ENCODE peak calls at places on chromosomes 12 and 14, in seven cellular contexts. One of them, this sample, is unnamed.

GRCh38 chr12:42145197-42145549 is 499 bp upstream of the GXYLT1 start:
- DNase-seq in CD8-positive, alpha-beta T cell: no peak
- DNase-seq in AG04450: no peak
- DNase-seq in dorsolateral prefrontal cortex: no peak
- DNase-seq in glutamatergic neuron: no peak
- DNase-seq in mammary epithelial cell: no peak
- DNase-seq in Calu3: no peak
- DNase-seq in this sample: no peak

GRCh38 chr12:27013606-27014084 is 539 bp downstream of the TM7SF3 start:
- DNase-seq in CD8-positive, alpha-beta T cell: no peak
- DNase-seq in AG04450: no peak
- DNase-seq in dorsolateral prefrontal cortex: no peak
- DNase-seq in glutamatergic neuron: no peak
- DNase-seq in mammary epithelial cell: peak; percentile 30
- DNase-seq in Calu3: peak; percentile 7
- DNase-seq in this sample: no peak

GRCh38 chr12:121600702-121601336 is 20.0 kb upstream of the KDM2B start:
- DNase-seq in CD8-positive, alpha-beta T cell: no peak
- DNase-seq in AG04450: no peak
- DNase-seq in dorsolateral prefrontal cortex: no peak
- DNase-seq in glutamatergic neuron: no peak
- DNase-seq in mammary epithelial cell: no peak
- DNase-seq in Calu3: no peak
- DNase-seq in this sample: no peak

GRCh38 chr14:56555921-56556570 is 23.6 kb upstream of the TMEM260 start:
- DNase-seq in CD8-positive, alpha-beta T cell: no peak
- DNase-seq in AG04450: no peak
- DNase-seq in dorsolateral prefrontal cortex: no peak
- DNase-seq in glutamatergic neuron: no peak
- DNase-seq in mammary epithelial cell: peak; percentile 21
- DNase-seq in Calu3: no peak
- DNase-seq in this sample: peak; percentile 67

GRCh38 chr12:85711735-85712390 is 124.3 kb downstream of the RASSF9 start:
- DNase-seq in CD8-positive, alpha-beta T cell: no peak
- DNase-seq in AG04450: no peak
- DNase-seq in dorsolateral prefrontal cortex: no peak
- DNase-seq in glutamatergic neuron: no peak
- DNase-seq in mammary epithelial cell: no peak
- DNase-seq in Calu3: no peak
- DNase-seq in this sample: no peak

GRCh38 chr14:78342879-78343278 is 172.7 kb downstream of the NRXN3 start:
- DNase-seq in CD8-positive, alpha-beta T cell: no peak
- DNase-seq in AG04450: no peak
- DNase-seq in dorsolateral prefrontal cortex: no peak
- DNase-seq in glutamatergic neuron: no peak
- DNase-seq in mammary epithelial cell: no peak
- DNase-seq in Calu3: no peak
- DNase-seq in this sample: no peak

GRCh38 chr14:55399912-55400311 is 11.7 kb downstream of the ATG14 start:
- DNase-seq in CD8-positive, alpha-beta T cell: no peak
- DNase-seq in AG04450: no peak
- DNase-seq in dorsolateral prefrontal cortex: no peak
- DNase-seq in glutamatergic neuron: no peak
- DNase-seq in mammary epithelial cell: no peak
- DNase-seq in Calu3: no peak
- DNase-seq in this sample: no peak

GRCh38 chr14:94342334-94342934 is 19.3 kb upstream of the SERPINA6 start:
- DNase-seq in CD8-positive, alpha-beta T cell: no peak
- DNase-seq in AG04450: peak; percentile 99
- DNase-seq in dorsolateral prefrontal cortex: peak; percentile 83
- DNase-seq in glutamatergic neuron: no peak
- DNase-seq in mammary epithelial cell: peak; percentile 99
- DNase-seq in Calu3: peak; percentile 88
- DNase-seq in this sample: peak; percentile 99

GRCh38 chr14:61120576-61120975 is 139.5 kb downstream of the SLC38A6 start:
- DNase-seq in CD8-positive, alpha-beta T cell: no peak
- DNase-seq in AG04450: no peak
- DNase-seq in dorsolateral prefrontal cortex: no peak
- DNase-seq in glutamatergic neuron: no peak
- DNase-seq in mammary epithelial cell: no peak
- DNase-seq in Calu3: peak; percentile 37
- DNase-seq in this sample: no peak

GRCh38 chr14:72975776-72976175 is 49.5 kb downstream of the DCAF4 start:
- DNase-seq in CD8-positive, alpha-beta T cell: no peak
- DNase-seq in AG04450: no peak
- DNase-seq in dorsolateral prefrontal cortex: no peak
- DNase-seq in glutamatergic neuron: no peak
- DNase-seq in mammary epithelial cell: no peak
- DNase-seq in Calu3: no peak
- DNase-seq in this sample: no peak

GRCh38 chr14:105375635-105376057 is 22.7 kb upstream of the TEX22 start:
- DNase-seq in CD8-positive, alpha-beta T cell: no peak
- DNase-seq in AG04450: no peak
- DNase-seq in dorsolateral prefrontal cortex: no peak
- DNase-seq in glutamatergic neuron: no peak
- DNase-seq in mammary epithelial cell: no peak
- DNase-seq in Calu3: no peak
- DNase-seq in this sample: no peak

GRCh38 chr14:95535226-95536021 is 574 bp downstream of the GLRX5 start:
- DNase-seq in CD8-positive, alpha-beta T cell: no peak
- DNase-seq in AG04450: no peak
- DNase-seq in dorsolateral prefrontal cortex: no peak
- DNase-seq in glutamatergic neuron: peak; percentile 55
- DNase-seq in mammary epithelial cell: no peak
- DNase-seq in Calu3: no peak
- DNase-seq in this sample: no peak

GRCh38 chr12:75455839-75456238 is 24.7 kb upstream of the GLIPR1 start:
- DNase-seq in CD8-positive, alpha-beta T cell: no peak
- DNase-seq in AG04450: no peak
- DNase-seq in dorsolateral prefrontal cortex: no peak
- DNase-seq in glutamatergic neuron: no peak
- DNase-seq in mammary epithelial cell: no peak
- DNase-seq in Calu3: no peak
- DNase-seq in this sample: no peak

DNA sequence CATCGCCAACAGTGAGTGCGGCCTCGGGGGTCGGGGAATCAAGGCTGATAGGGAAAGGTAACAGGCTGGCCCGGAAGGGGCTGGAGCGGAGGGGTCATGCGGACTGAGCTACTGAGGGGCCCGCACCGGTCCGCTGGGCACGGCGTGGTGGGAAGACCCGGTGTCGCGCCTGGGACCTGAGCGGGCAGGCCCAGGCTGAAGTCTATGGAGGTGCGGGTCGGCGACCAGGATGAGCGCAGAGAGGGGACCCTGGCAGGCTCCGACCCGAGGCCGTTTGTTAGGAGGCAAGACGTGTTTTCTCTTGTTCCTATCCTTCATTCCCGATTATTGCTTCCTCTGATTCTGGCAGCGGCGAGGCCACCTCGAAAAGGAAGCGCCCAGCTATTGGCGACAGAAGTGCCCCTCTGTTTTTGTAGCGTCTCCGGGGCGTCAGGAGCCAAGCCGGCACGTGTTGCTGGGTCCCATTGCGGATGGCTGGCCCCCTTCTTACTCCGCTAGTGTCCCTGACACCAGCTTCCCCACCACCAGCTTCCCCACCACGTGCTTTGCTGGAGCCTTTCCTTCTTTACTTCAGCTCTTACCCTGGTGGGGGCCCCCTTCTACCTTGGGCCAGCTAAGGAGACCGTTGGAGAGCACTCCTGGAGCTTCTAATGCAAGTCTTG is 587 bp downstream of the PA2G4 start:
- DNase-seq in CD8-positive, alpha-beta T cell: no peak
- DNase-seq in AG04450: no peak
- DNase-seq in dorsolateral prefrontal cortex: no peak
- DNase-seq in glutamatergic neuron: peak; percentile 31
- DNase-seq in mammary epithelial cell: no peak
- DNase-seq in Calu3: peak; percentile 41
- DNase-seq in this sample: no peak
- TF ChIP-seq CTCF in CD8-positive, alpha-beta T cell: no peak
- TF ChIP-seq CTCF in AG04450: no peak
- TF ChIP-seq CTCF in dorsolateral prefrontal cortex: no peak
- TF ChIP-seq CTCF in glutamatergic neuron: no peak
- TF ChIP-seq CTCF in mammary epithelial cell: peak; percentile 6
- TF ChIP-seq CTCF in Calu3: no peak
- TF ChIP-seq CTCF in this sample: no peak

DNA sequence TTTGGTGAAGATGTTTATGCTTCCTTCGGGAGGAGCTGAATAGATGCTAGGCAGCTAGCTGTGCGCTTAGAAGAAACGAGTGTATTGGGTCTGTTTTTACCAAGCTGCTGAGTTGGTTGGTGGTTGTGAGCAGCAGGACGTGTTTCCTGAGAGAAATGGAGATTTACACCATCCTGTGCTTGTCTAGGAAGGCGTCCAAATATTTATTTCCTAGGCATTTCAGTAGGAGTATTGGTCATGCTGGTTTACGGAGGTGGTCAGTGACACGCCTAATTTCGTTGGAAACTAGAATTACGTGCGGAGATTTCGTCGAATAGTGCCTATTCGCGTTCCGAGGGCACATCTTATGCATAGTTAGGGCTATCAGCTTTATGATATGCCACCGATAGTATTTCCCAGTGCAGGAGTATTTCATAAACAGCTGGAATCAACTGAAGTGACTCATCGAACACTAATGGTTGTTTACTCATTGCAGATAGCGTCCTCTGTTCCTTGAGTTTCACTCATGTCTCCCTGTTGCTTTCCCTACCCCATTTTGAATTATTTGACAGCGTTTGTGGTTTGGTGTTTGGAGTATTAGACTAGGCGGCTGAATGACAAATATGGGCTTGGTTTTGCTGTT is 778 bp downstream of the TBC1D15 start:
- DNase-seq in CD8-positive, alpha-beta T cell: no peak
- DNase-seq in AG04450: peak; percentile 44
- DNase-seq in dorsolateral prefrontal cortex: no peak
- DNase-seq in glutamatergic neuron: no peak
- DNase-seq in mammary epithelial cell: peak; percentile 86
- DNase-seq in Calu3: peak; percentile 19
- DNase-seq in this sample: no peak
- TF ChIP-seq CTCF in CD8-positive, alpha-beta T cell: no peak
- TF ChIP-seq CTCF in AG04450: no peak
- TF ChIP-seq CTCF in dorsolateral prefrontal cortex: no peak
- TF ChIP-seq CTCF in glutamatergic neuron: no peak
- TF ChIP-seq CTCF in mammary epithelial cell: no peak
- TF ChIP-seq CTCF in Calu3: no peak
- TF ChIP-seq CTCF in this sample: no peak

GRCh38 chr12:33926095-33926494 is 96.2 kb upstream of the ALG10 start:
- DNase-seq in CD8-positive, alpha-beta T cell: no peak
- DNase-seq in AG04450: no peak
- DNase-seq in dorsolateral prefrontal cortex: no peak
- DNase-seq in glutamatergic neuron: no peak
- DNase-seq in mammary epithelial cell: no peak
- DNase-seq in Calu3: no peak
- DNase-seq in this sample: no peak
- TF ChIP-seq CTCF in CD8-positive, alpha-beta T cell: no peak
- TF ChIP-seq CTCF in AG04450: no peak
- TF ChIP-seq CTCF in dorsolateral prefrontal cortex: peak; percentile 7
- TF ChIP-seq CTCF in glutamatergic neuron: peak; percentile 15
- TF ChIP-seq CTCF in mammary epithelial cell: no peak
- TF ChIP-seq CTCF in Calu3: no peak
- TF ChIP-seq CTCF in this sample: no peak

GRCh38 chr12:1919284-1919683 is 832 bp upstream of the CACNA2D4 start:
- DNase-seq in CD8-positive, alpha-beta T cell: peak; percentile 45
- DNase-seq in AG04450: no peak
- DNase-seq in dorsolateral prefrontal cortex: peak; percentile 2
- DNase-seq in glutamatergic neuron: no peak
- DNase-seq in mammary epithelial cell: no peak
- DNase-seq in Calu3: no peak
- DNase-seq in this sample: no peak

GRCh38 chr12:1920436-1920835 is 2.0 kb upstream of the CACNA2D4 start:
- DNase-seq in CD8-positive, alpha-beta T cell: peak; percentile 9
- DNase-seq in AG04450: no peak
- DNase-seq in dorsolateral prefrontal cortex: peak; percentile 5
- DNase-seq in glutamatergic neuron: no peak
- DNase-seq in mammary epithelial cell: no peak
- DNase-seq in Calu3: no peak
- DNase-seq in this sample: no peak

GRCh38 chr12:1920971-1921370 is 2.5 kb upstream of the CACNA2D4 start:
- DNase-seq in CD8-positive, alpha-beta T cell: peak; percentile 38
- DNase-seq in AG04450: no peak
- DNase-seq in dorsolateral prefrontal cortex: no peak
- DNase-seq in glutamatergic neuron: no peak
- DNase-seq in mammary epithelial cell: no peak
- DNase-seq in Calu3: no peak
- DNase-seq in this sample: no peak

GRCh38 chr12:1918875-1919236 is 404 bp upstream of the CACNA2D4 start:
- DNase-seq in CD8-positive, alpha-beta T cell: no peak
- DNase-seq in AG04450: no peak
- DNase-seq in dorsolateral prefrontal cortex: peak; percentile 4
- DNase-seq in glutamatergic neuron: no peak
- DNase-seq in mammary epithelial cell: no peak
- DNase-seq in Calu3: no peak
- DNase-seq in this sample: no peak

GRCh38 chr12:1919763-1920162 is 1.3 kb upstream of the CACNA2D4 start:
- DNase-seq in CD8-positive, alpha-beta T cell: no peak
- DNase-seq in AG04450: no peak
- DNase-seq in dorsolateral prefrontal cortex: peak; percentile 9
- DNase-seq in glutamatergic neuron: no peak
- DNase-seq in mammary epithelial cell: no peak
- DNase-seq in Calu3: no peak
- DNase-seq in this sample: no peak
- TF ChIP-seq CTCF in CD8-positive, alpha-beta T cell: no peak
- TF ChIP-seq CTCF in AG04450: no peak
- TF ChIP-seq CTCF in dorsolateral prefrontal cortex: no peak
- TF ChIP-seq CTCF in glutamatergic neuron: no peak
- TF ChIP-seq CTCF in mammary epithelial cell: no peak
- TF ChIP-seq CTCF in Calu3: no peak
- TF ChIP-seq CTCF in this sample: no peak

GRCh38 chr12:8577879-8578278 is 34.8 kb downstream of the AICDA start:
- DNase-seq in CD8-positive, alpha-beta T cell: no peak
- DNase-seq in AG04450: no peak
- DNase-seq in dorsolateral prefrontal cortex: no peak
- DNase-seq in glutamatergic neuron: no peak
- DNase-seq in mammary epithelial cell: no peak
- DNase-seq in Calu3: no peak
- DNase-seq in this sample: no peak
- TF ChIP-seq CTCF in CD8-positive, alpha-beta T cell: no peak
- TF ChIP-seq CTCF in AG04450: no peak
- TF ChIP-seq CTCF in dorsolateral prefrontal cortex: no peak
- TF ChIP-seq CTCF in glutamatergic neuron: no peak
- TF ChIP-seq CTCF in mammary epithelial cell: no peak
- TF ChIP-seq CTCF in Calu3: no peak
- TF ChIP-seq CTCF in this sample: no peak

This sample was measured in LNCaP clone FGC.